ENCODE peak calls at places on chromosomes 13 and 19, in eight cellular contexts. J is DND-41, M is upper lobe of right lung, A is cardiac fibroblast, H is Peyer's patch, L is dorsolateral prefrontal cortex, G is transverse colon, C is A673. Z is an unnamed sample.

GRCh38 chr13:43303040-43303729 is 279.8 kb downstream of the DNAJC15 start:
- DNase-seq in J (peak), M (no peak), A (peak), H (no peak), L (peak), G (peak), C (peak), Z (peak)

GRCh38 chr13:93305886-93306285 is 79.3 kb downstream of the GPC6 start:
- DNase-seq in J (no peak), M (no peak), A (no peak), H (no peak), L (no peak), G (no peak), C (no peak), Z (no peak)

GRCh38 chr19:30649934-30650614 is 277.9 kb downstream of the ZNF536 start:
- DNase-seq in J (peak), M (no peak), A (peak), H (no peak), L (no peak), G (no peak), C (peak), Z (peak)

GRCh38 chr13:46676378-46676725 is 120.6 kb downstream of the ESD start:
- DNase-seq in J (no peak), M (no peak), A (no peak), H (no peak), L (no peak), G (no peak), C (no peak), Z (no peak)

GRCh38 chr13:40492511-40492910 is 173.9 kb downstream of the FOXO1 start:
- DNase-seq in J (no peak), M (no peak), A (no peak), H (no peak), L (no peak), G (no peak), C (no peak), Z (no peak)

GRCh38 chr13:94050686-94051085 is 428.8 kb downstream of the DCT start:
- DNase-seq in J (no peak), M (no peak), A (no peak), H (no peak), L (no peak), G (no peak), C (no peak), Z (no peak)

GRCh38 chr19:58022283-58022660 is 11.6 kb upstream of the ZSCAN1 start:
- DNase-seq in J (no peak), M (no peak), A (no peak), H (no peak), L (no peak), G (no peak), C (no peak), Z (no peak)

GRCh38 chr19:3606174-3606689 is 443 bp downstream of the TBXA2R start:
- DNase-seq in J (no peak), M (peak), A (no peak), H (peak), L (no peak), G (peak), C (no peak), Z (no peak)

GRCh38 chr13:41502676-41503075 is 45.3 kb downstream of the RGCC start:
- DNase-seq in J (peak), M (no peak), A (no peak), H (no peak), L (no peak), G (peak), C (no peak), Z (no peak)

GRCh38 chr13:27037571-27037970 is 134.0 kb downstream of the USP12 start:
- DNase-seq in J (no peak), M (no peak), A (no peak), H (no peak), L (no peak), G (no peak), C (no peak), Z (no peak)

GRCh38 chr13:83716121-83716520 is 166.2 kb downstream of the SLITRK1 start:
- DNase-seq in J (no peak), M (no peak), A (no peak), H (no peak), L (no peak), G (no peak), C (peak), Z (no peak)

GRCh38 chr19:14413765-14414171 is 5.4 kb downstream of the DDX39A start:
- DNase-seq in J (no peak), M (no peak), A (peak), H (no peak), L (no peak), G (no peak), C (peak), Z (peak)

GRCh38 chr19:55642153-55643002 is 1.1 kb upstream of the ZNF581 start:
- DNase-seq in J (peak), M (peak), A (peak), H (peak), L (no peak), G (peak), C (peak), Z (no peak)

GRCh38 chr19:1651061-1651547 is 1.3 kb downstream of the TCF3 start:
- DNase-seq in J (peak), M (no peak), A (peak), H (no peak), L (no peak), G (peak), C (peak), Z (peak)

GRCh38 chr19:52176574-52176973 is 5.2 kb upstream of the ZNF836 start:
- DNase-seq in J (no peak), M (no peak), A (no peak), H (no peak), L (no peak), G (no peak), C (no peak), Z (no peak)

GRCh38 chr13:30648522-30649012 is 30.8 kb downstream of the USPL1 start:
- DNase-seq in J (no peak), M (no peak), A (no peak), H (no peak), L (no peak), G (no peak), C (no peak), Z (no peak)

GRCh38 chr13:54394319-54394718 is 1365.7 kb downstream of the OLFM4 start:
- DNase-seq in J (no peak), M (no peak), A (no peak), H (no peak), L (no peak), G (no peak), C (no peak), Z (no peak)

GRCh38 chr19:16025108-16026101 is 50.9 kb upstream of the TPM4 start:
- DNase-seq in J (no peak), M (peak), A (peak), H (peak), L (no peak), G (peak), C (no peak), Z (peak)
- TF ChIP-seq CTCF in J (peak), M (peak), A (peak), H (no peak), L (no peak), G (peak), C (no peak), Z (peak)

GRCh38 chr13:84870190-84870589 is 929.0 kb downstream of the SLITRK6 start:
- DNase-seq in J (no peak), M (no peak), A (no peak), H (no peak), L (no peak), G (no peak), C (peak), Z (no peak)
- TF ChIP-seq CTCF in J (peak), M (no peak), A (no peak), H (no peak), L (no peak), G (peak), C (peak), Z (peak)

GRCh38 chr19:590750-591098 is 1.0 kb downstream of the HCN2 start:
- DNase-seq in J (no peak), M (no peak), A (no peak), H (no peak), L (no peak), G (no peak), C (no peak), Z (no peak)

GRCh38 chr19:588758-589692 is 656 bp upstream of the HCN2 start:
- DNase-seq in J (no peak), M (no peak), A (no peak), H (no peak), L (no peak), G (no peak), C (no peak), Z (no peak)

GRCh38 chr19:590396-590745 is 690 bp downstream of the HCN2 start:
- DNase-seq in J (no peak), M (no peak), A (peak), H (no peak), L (no peak), G (no peak), C (peak), Z (peak)

GRCh38 chr19:591099-591958 is 1.6 kb downstream of the HCN2 start:
- DNase-seq in J (no peak), M (peak), A (no peak), H (no peak), L (no peak), G (no peak), C (no peak), Z (no peak)

DNA sequence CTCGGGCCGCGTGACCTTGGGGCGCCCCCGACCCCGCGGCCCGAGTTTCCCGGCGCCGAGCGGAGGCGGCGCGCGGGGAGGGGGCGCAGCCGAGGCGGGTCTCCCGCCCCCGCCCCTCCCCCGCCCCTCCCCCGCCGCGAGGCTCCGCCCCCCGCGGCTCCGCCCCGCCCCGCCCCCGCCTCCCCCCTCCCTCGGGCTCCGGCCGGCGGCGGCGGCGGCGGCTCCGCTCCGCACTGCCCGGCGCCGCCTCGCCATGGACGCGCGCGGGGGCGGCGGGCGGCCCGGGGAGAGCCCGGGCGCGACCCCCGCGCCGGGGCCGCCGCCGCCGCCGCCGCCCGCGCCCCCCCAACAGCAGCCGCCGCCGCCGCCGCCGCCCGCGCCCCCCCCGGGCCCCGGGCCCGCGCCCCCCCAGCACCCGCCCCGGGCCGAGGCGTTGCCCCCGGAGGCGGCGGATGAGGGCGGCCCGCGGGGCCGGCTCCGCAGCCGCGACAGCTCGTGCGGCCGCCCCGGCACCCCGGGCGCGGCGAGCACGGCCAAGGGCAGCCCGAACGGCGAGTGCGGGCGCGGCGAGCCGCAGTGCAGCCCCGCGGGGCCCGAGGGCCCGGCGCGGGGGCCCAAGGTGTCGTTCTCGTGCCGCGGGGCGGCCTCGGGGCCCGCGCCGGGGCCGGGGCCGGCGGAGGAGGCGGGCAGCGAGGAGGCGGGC is at the start of gene HCN2:
- DNase-seq in J (no peak), M (no peak), A (no peak), H (no peak), L (no peak), G (no peak), C (no peak), Z (no peak)
- TF ChIP-seq CTCF in J (no peak), M (no peak), A (no peak), H (no peak), L (no peak), G (no peak), C (no peak), Z (no peak)

GRCh38 chr19:6717036-6717435 is 3.4 kb downstream of the C3 start:
- DNase-seq in J (no peak), M (no peak), A (no peak), H (no peak), L (no peak), G (no peak), C (no peak), Z (no peak)
- TF ChIP-seq CTCF in J (peak), M (no peak), A (no peak), H (no peak), L (no peak), G (no peak), C (peak), Z (no peak)

GRCh38 chr19:33125929-33126388 is 6.0 kb upstream of the WDR88 start:
- DNase-seq in J (peak), M (peak), A (peak), H (no peak), L (no peak), G (peak), C (peak), Z (peak)
- TF ChIP-seq CTCF in J (peak), M (peak), A (peak), H (peak), L (peak), G (peak), C (peak), Z (peak)

GRCh38 chr13:74562381-74562780 is 428.2 kb upstream of the KLF12 start:
- DNase-seq in J (no peak), M (no peak), A (no peak), H (no peak), L (no peak), G (no peak), C (no peak), Z (no peak)
- TF ChIP-seq CTCF in J (no peak), M (no peak), A (no peak), H (no peak), L (no peak), G (no peak), C (no peak), Z (no peak)

DNA sequence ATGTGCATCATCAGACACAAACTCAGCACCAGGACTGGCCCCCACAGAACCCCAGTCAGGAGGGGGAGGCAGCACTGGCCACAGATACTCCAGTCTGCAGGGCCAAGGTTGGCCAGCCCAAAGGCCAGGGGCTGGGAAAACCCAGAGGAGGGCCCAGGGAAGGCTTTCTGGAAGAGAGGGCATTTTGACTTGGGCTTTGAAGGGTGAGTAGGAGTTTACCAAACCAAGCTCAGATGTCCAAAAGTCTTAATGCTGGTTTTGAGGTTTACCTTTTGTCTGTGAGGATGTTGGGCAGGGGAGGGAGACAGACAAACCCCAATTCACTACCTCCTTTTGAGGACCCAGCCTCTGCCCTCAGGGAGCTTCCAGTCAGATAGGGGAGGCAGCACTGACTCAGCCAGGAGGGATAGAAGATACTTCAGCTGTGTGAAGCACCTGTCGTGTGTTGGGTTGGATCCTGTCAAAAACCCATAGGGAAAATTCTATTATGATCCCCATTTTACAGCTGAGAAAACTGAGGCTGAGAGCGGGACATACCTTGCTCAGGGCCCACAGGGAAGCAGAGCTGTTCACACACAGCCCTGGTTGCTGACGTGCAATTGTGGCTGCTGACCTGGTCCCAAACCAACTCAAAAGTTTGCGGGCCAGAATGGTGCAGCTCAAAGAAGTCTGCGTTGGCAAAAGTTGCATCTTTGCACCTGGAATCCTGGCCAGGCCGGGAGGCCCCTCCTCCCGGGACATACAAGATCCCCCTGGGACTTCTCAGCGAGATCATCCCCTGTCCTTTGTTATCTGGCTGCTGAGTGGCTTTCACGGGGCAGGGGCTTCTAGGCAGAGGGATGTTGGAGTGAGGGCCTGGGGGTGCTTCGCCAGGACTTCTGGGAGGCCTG is 13.2 kb downstream of the CILP2 start:
- DNase-seq in J (no peak), M (no peak), A (no peak), H (no peak), L (no peak), G (no peak), C (no peak), Z (no peak)
- TF ChIP-seq CTCF in J (no peak), M (no peak), A (no peak), H (no peak), L (no peak), G (no peak), C (no peak), Z (no peak)